ENCODE peak calls at places on chromosomes 11 and 22, in nine cellular contexts. L, B, T, O, P, G, X, A and Q are unnamed samples.
A peak's percentile ranks its signal among the peaks of the same experiment; 100 is the strongest.

GRCh38 chr11:66663741-66664296 is 13.9 kb downstream of the RBM4B start:
- DNase-seq in L (no peak), B (no peak), T (no peak), O (no peak), P (no peak), G (no peak), X (no peak), A (no peak), Q (no peak)

GRCh38 chr22:32858121-32858703 is 56.7 kb downstream of the TIMP3 start:
- DNase-seq in L (no peak), B (no peak), T (no peak), O (no peak), P (no peak), G (no peak), X (no peak), A (no peak), Q (no peak)

GRCh38 chr11:78938036-78938435 is 363.4 kb upstream of the NARS2 start:
- DNase-seq in L (no peak), B (no peak), T (no peak), O (no peak), P (no peak), G (no peak), X (no peak), A (no peak), Q (no peak)

GRCh38 chr11:33388793-33389525 is 131.8 kb downstream of the HIPK3 start:
- DNase-seq in L (no peak), B (no peak), T (no peak), O (no peak), P (no peak), G (no peak), X (no peak), A (no peak), Q (no peak)

GRCh38 chr22:30422481-30423295 is 2.9 kb upstream of the MTFP1 start:
- DNase-seq in L (no peak), B (peak; percentile 88), T (peak; percentile 86), O (peak; percentile 12), P (peak; percentile 72), G (peak; percentile 95), X (peak; percentile 95), A (peak; percentile 97), Q (peak; percentile 91)

GRCh38 chr11:13262096-13262495 is 15.5 kb upstream of the BMAL1 start:
- DNase-seq in L (no peak), B (no peak), T (no peak), O (no peak), P (no peak), G (no peak), X (no peak), A (peak; percentile 34), Q (no peak)

GRCh38 chr22:50691521-50691920 is 18.9 kb downstream of the SHANK3 start:
- DNase-seq in L (peak; percentile 20), B (no peak), T (peak; percentile 42), O (peak; percentile 65), P (no peak), G (peak; percentile 41), X (peak; percentile 66), A (peak; percentile 41), Q (peak; percentile 10)

GRCh38 chr22:29377979-29378378 is 10.4 kb downstream of the AP1B1 start:
- DNase-seq in L (no peak), B (no peak), T (no peak), O (no peak), P (no peak), G (no peak), X (no peak), A (no peak), Q (no peak)

GRCh38 chr11:2800655-2801531 is 84.7 kb downstream of the CDKN1C start:
- DNase-seq in L (peak; percentile 1), B (no peak), T (no peak), O (no peak), P (no peak), G (no peak), X (no peak), A (no peak), Q (no peak)

GRCh38 chr11:118917488-118918127 is 8.1 kb downstream of the BCL9L start:
- DNase-seq in L (no peak), B (peak; percentile 67), T (peak; percentile 94), O (peak; percentile 55), P (no peak), G (peak; percentile 92), X (peak; percentile 93), A (peak; percentile 79), Q (no peak)

GRCh38 chr22:49699928-49700498 is 127.7 kb downstream of the BRD1 start:
- DNase-seq in L (no peak), B (no peak), T (no peak), O (no peak), P (no peak), G (no peak), X (no peak), A (no peak), Q (no peak)

GRCh38 chr11:76236092-76237026 is 30.1 kb upstream of the WNT11 start:
- DNase-seq in L (no peak), B (peak; percentile 53), T (peak; percentile 81), O (peak; percentile 14), P (peak; percentile 28), G (peak; percentile 48), X (peak; percentile 31), A (peak; percentile 65), Q (peak; percentile 28)

GRCh38 chr11:1338201-1339065 is 29.0 kb upstream of the TOLLIP start:
- DNase-seq in L (no peak), B (no peak), T (no peak), O (no peak), P (no peak), G (no peak), X (no peak), A (no peak), Q (no peak)

GRCh38 chr22:30206964-30207363 is 39.6 kb downstream of the LIF start:
- DNase-seq in L (no peak), B (peak; percentile 93), T (peak; percentile 97), O (no peak), P (no peak), G (peak; percentile 98), X (peak; percentile 97), A (peak; percentile 96), Q (peak; percentile 86)

GRCh38 chr11:1953489-1954284 is 6.6 kb downstream of the MRPL23 start:
- DNase-seq in L (peak; percentile 3), B (no peak), T (no peak), O (peak; percentile 7), P (no peak), G (peak; percentile 9), X (no peak), A (no peak), Q (no peak)

GRCh38 chr11:50071584-50072225 is 39.0 kb downstream of the OR4C45 start:
- DNase-seq in L (no peak), B (no peak), T (no peak), O (no peak), P (no peak), G (no peak), X (no peak), A (no peak), Q (no peak)

GRCh38 chr11:1660025-1660867 is 30.7 kb downstream of the KRTAP5-5 start:
- DNase-seq in L (no peak), B (no peak), T (no peak), O (no peak), P (no peak), G (no peak), X (no peak), A (no peak), Q (no peak)

GRCh38 chr11:89203814-89204213 is 26.1 kb downstream of the TYR start:
- DNase-seq in L (no peak), B (no peak), T (no peak), O (no peak), P (no peak), G (no peak), X (no peak), A (no peak), Q (no peak)

GRCh38 chr22:39245130-39246039 is 603 bp upstream of the PDGFB start:
- DNase-seq in L (no peak), B (no peak), T (peak; percentile 13), O (no peak), P (no peak), G (no peak), X (no peak), A (no peak), Q (no peak)

GRCh38 chr22:24104307-24105017 is 76.8 kb upstream of the SUSD2 start:
- DNase-seq in L (no peak), B (no peak), T (no peak), O (no peak), P (no peak), G (no peak), X (no peak), A (no peak), Q (no peak)

GRCh38 chr22:43884600-43885318 is 7.1 kb downstream of the PNPLA5 start:
- DNase-seq in L (peak; percentile 21), B (peak; percentile 78), T (peak; percentile 48), O (peak; percentile 49), P (no peak), G (peak; percentile 28), X (peak; percentile 52), A (peak; percentile 37), Q (no peak)

GRCh38 chr22:29245626-29246385 is 22.0 kb downstream of the RHBDD3 start:
- DNase-seq in L (peak; percentile 65), B (peak; percentile 86), T (peak; percentile 55), O (peak; percentile 72), P (no peak), G (peak; percentile 41), X (peak; percentile 81), A (peak; percentile 45), Q (no peak)

GRCh38 chr22:37601203-37601539 is 7.5 kb upstream of the GGA1 start:
- DNase-seq in L (no peak), B (no peak), T (no peak), O (no peak), P (no peak), G (no peak), X (no peak), A (no peak), Q (no peak)

GRCh38 chr22:28798810-28799124 is 1.6 kb downstream of the XBP1 start:
- DNase-seq in L (no peak), B (no peak), T (no peak), O (no peak), P (no peak), G (no peak), X (no peak), A (no peak), Q (no peak)

GRCh38 chr11:21883354-21883753 is 309.5 kb upstream of the ANO5 start:
- DNase-seq in L (no peak), B (no peak), T (no peak), O (no peak), P (no peak), G (no peak), X (no peak), A (no peak), Q (no peak)